ENCODE peak calls at places on chromosome X, in eight cellular contexts. G is kidney; B is naive thymus-derived CD4-positive, alpha-beta T cell; Y is pancreas; K is fibroblast of lung; C is Peyer's patch; E is CD8-positive, alpha-beta T cell; W is GM12878. R is an unnamed sample.
A peak's percentile ranks its signal among the peaks of the same experiment; 100 is the strongest.

GRCh38 chrX:153511784-153512500 is 5.5 kb upstream of the ATP2B3 start:
- DNase-seq in G (no peak), B (no peak), Y (no peak), K (no peak), C (no peak), E (no peak), W (no peak), R (no peak)

GRCh38 chrX:17160971-17161370 is 214.0 kb upstream of the NHS start:
- DNase-seq in G (no peak), B (no peak), Y (no peak), K (no peak), C (no peak), E (no peak), W (no peak), R (no peak)

GRCh38 chrX:48956728-48957414 is 536 bp downstream of the OTUD5 start:
- DNase-seq in G (peak; percentile 82), B (peak; percentile 48), Y (peak; percentile 14), K (no peak), C (peak; percentile 58), E (peak; percentile 29), W (no peak), R (peak; percentile 82)

GRCh38 chrX:7647826-7648225 is 195.1 kb upstream of the VCX start:
- DNase-seq in G (no peak), B (no peak), Y (no peak), K (no peak), C (no peak), E (no peak), W (no peak), R (no peak)

GRCh38 chrX:17635231-17635630 is 102.1 kb upstream of the SCML1 start:
- DNase-seq in G (peak; percentile 81), B (no peak), Y (peak; percentile 13), K (peak; percentile 57), C (peak; percentile 47), E (no peak), W (no peak), R (no peak)

GRCh38 chrX:57481514-57481913 is 110.3 kb upstream of the ZXDB start:
- DNase-seq in G (no peak), B (no peak), Y (no peak), K (no peak), C (no peak), E (no peak), W (no peak), R (no peak)

GRCh38 chrX:26722666-26723428 is 506.9 kb downstream of the MAGEB5 start:
- DNase-seq in G (peak; percentile 43), B (no peak), Y (no peak), K (no peak), C (no peak), E (no peak), W (no peak), R (no peak)

GRCh38 chrX:12446342-12447075 is 308.2 kb downstream of the FRMPD4 start:
- DNase-seq in G (peak; percentile 45), B (no peak), Y (no peak), K (peak; percentile 65), C (no peak), E (no peak), W (no peak), R (no peak)

GRCh38 chrX:154603438-154604430 is 15.3 kb downstream of the CTAG1B start:
- DNase-seq in G (no peak), B (no peak), Y (no peak), K (peak; percentile 64), C (no peak), E (no peak), W (no peak), R (no peak)

GRCh38 chrX:73668779-73669178 is 105.8 kb downstream of the CHIC1 start:
- DNase-seq in G (peak; percentile 50), B (no peak), Y (no peak), K (no peak), C (no peak), E (no peak), W (no peak), R (peak; percentile 34)

GRCh38 chrX:47523297-47523696 is 37.7 kb upstream of the ARAF start:
- DNase-seq in G (peak; percentile 91), B (peak; percentile 57), Y (peak; percentile 70), K (peak; percentile 65), C (peak; percentile 89), E (peak; percentile 53), W (no peak), R (peak; percentile 97)

GRCh38 chrX:39158801-39159657 is 357.8 kb downstream of the MID1IP1 start:
- DNase-seq in G (no peak), B (no peak), Y (no peak), K (peak; percentile 76), C (no peak), E (no peak), W (peak; percentile 67), R (peak; percentile 47)

GRCh38 chrX:152806035-152806434 is 24.5 kb downstream of the CETN2 start:
- DNase-seq in G (no peak), B (no peak), Y (no peak), K (no peak), C (no peak), E (no peak), W (no peak), R (no peak)

GRCh38 chrX:139106111-139106510 is 394.6 kb upstream of the FGF13 start:
- DNase-seq in G (no peak), B (no peak), Y (no peak), K (peak; percentile 13), C (no peak), E (no peak), W (no peak), R (no peak)

GRCh38 chrX:40155617-40156471 is 58.1 kb upstream of the BCOR start:
- DNase-seq in G (no peak), B (no peak), Y (no peak), K (no peak), C (no peak), E (no peak), W (no peak), R (no peak)

DNA sequence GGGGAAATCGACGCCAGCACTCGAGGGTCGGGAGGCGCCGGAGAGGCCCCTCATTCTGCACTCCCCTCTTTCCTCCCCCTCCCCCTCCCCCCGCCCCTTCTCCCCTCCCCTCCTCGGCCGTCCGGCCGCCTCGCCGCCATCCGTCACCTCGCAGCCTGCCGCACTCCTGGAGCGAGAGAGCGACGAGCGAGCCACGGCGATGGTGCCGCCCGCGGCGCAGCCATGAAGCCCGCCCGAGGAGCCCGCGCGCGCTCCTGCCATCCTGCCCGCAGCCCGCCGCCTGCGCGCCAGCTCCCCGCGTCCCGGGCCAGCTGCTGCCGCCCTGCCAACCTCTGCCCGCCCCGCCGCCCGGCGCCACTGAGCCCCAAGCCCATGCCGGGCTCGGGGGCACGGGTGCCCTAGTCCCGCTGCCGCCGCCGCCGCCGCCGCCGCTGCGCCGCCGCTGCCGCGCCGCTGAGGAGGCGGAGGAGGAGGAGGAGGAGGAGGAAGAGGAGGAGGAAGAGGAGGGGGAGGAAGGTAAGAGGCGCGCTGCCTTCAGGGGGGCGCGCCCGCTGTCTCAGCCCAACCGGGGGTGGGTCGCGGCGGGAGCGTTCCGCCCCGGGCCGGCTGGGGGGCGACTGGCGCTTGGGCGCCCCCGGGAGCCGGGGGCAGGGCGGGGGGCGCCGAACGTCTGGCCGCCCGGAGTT is at the start of gene FRMPD3:
- DNase-seq in G (no peak), B (no peak), Y (no peak), K (no peak), C (no peak), E (no peak), W (no peak), R (no peak)
- H3K4me1 ChIP-seq in G (no peaks in the 10 kb centered on the region), B (no peaks in the 10 kb centered on the region), Y (no peaks in the 10 kb centered on the region), K (no peaks in the 10 kb centered on the region), C (no peaks in the 10 kb centered on the region), E (no peaks in the 10 kb centered on the region), W (no peaks in the 10 kb centered on the region), R (no peaks in the 10 kb centered on the region)

DNA sequence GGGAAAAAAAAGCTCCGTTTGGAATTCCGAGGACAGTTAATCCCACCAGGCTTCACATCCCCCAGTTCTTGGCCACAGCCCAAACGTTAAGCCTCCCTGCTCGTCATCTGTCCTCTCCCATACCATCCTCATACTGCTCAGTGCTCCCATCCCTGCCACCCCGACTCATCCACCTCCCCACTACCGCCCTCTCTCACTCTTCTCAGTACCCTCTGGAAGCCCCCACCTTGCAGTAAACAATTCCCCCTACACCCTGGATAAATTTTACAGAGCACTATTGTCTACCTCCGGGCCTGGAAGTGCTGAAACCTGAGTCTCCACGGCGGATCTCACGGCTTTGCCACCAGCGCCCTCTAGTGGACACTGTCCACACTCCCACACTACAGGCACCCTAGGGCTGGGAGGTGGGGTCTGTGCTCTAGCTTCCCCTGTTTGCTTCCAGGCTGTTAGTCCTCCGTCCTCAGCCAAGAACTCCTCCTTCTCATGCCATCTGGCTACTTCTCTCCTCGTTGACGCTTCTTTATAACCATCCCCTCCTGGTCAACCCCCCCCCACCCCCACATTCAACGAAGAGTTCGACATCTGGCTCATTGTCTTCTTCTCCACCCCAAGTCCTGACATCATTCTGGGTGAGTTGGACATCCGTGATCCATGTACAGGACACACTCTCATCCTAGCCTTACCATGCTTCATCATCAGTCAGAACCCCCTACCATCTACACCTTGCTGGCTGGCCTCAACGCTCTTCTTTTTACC is 54.5 kb downstream of the RTL9 start:
- DNase-seq in G (peak; percentile 74), B (peak; percentile 59), Y (peak; percentile 38), K (peak; percentile 61), C (peak; percentile 62), E (peak; percentile 37), W (no peak), R (peak; percentile 69)
- H3K4me3 ChIP-seq in G (no peak overlapping the region), B (no peak overlapping the region), Y (no peak overlapping the region), K (no peak overlapping the region), C (no peak overlapping the region), E (no peak overlapping the region), W (no peak overlapping the region), R (no peak overlapping the region)

GRCh38 chrX:50700921-50701320 is 113.1 kb downstream of the SHROOM4 start:
- DNase-seq in G (no peak), B (no peak), Y (no peak), K (no peak), C (no peak), E (no peak), W (no peak), R (no peak)
- H3K4me1 ChIP-seq in G (peaks cover 13% of the 10 kb centered on the region), B (no peaks in the 10 kb centered on the region), Y (no peaks in the 10 kb centered on the region), K (peaks cover 5% of the 10 kb centered on the region), C (no peaks in the 10 kb centered on the region), E (no peaks in the 10 kb centered on the region), W (no peaks in the 10 kb centered on the region), R (peaks cover 14% of the 10 kb centered on the region)

GRCh38 chrX:46327229-46328081 is 217.8 kb downstream of the ZNF674 start:
- DNase-seq in G (peak; percentile 77), B (no peak), Y (peak; percentile 46), K (peak; percentile 3), C (peak; percentile 56), E (no peak), W (no peak), R (peak; percentile 39)

GRCh38 chrX:46324166-46324565 is 221.1 kb downstream of the ZNF674 start:
- DNase-seq in G (no peak), B (no peak), Y (no peak), K (no peak), C (no peak), E (no peak), W (no peak), R (no peak)

GRCh38 chrX:46325312-46325877 is 219.8 kb downstream of the ZNF674 start:
- DNase-seq in G (peak; percentile 75), B (no peak), Y (no peak), K (peak; percentile 42), C (no peak), E (no peak), W (no peak), R (peak; percentile 39)

GRCh38 chrX:46328133-46328532 is 217.1 kb downstream of the ZNF674 start:
- DNase-seq in G (no peak), B (no peak), Y (no peak), K (no peak), C (no peak), E (no peak), W (no peak), R (no peak)

DNA sequence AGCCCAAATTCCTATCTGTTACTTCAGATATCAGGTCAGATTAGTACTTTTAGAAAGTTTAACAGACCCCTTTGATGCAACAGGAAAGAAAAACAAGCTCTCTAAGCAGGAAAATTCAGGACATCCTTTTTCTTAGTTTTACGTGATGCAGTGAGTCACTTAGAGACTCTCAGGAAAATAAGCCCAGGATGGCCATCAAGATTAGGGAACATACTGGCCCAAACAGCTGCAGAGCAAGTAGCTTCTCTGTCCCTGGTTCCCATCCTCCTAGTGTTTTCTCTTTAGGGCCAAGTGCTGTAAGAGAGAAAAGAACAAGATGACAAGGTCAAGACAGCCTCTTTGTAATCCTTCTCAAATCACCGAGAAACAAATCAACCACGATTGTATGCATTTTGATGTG is 219.1 kb downstream of the ZNF674 start:
- DNase-seq in G (no peak), B (no peak), Y (no peak), K (peak; percentile 12), C (no peak), E (no peak), W (no peak), R (no peak)
- H3K4me3 ChIP-seq in G (no peak overlapping the region), B (no peak overlapping the region), Y (no peak overlapping the region), K (no peak overlapping the region), C (no peak overlapping the region), E (no peak overlapping the region), W (no peak overlapping the region), R (no peak overlapping the region)